ENCODE peak calls at places on chromosome 12, in six cellular contexts. One of them, this sample, is unnamed.

GRCh38 chr12:77625441-77625840 is 205.3 kb upstream of the NAV3 start:
- DNase-seq in GM12878: no peak
- DNase-seq in HepG2: no peak
- DNase-seq in HCT116: no peak
- DNase-seq in K562: no peak
- DNase-seq in H1: no peak
- DNase-seq in this sample: no peak

GRCh38 chr12:91662021-91662420 is 479.4 kb upstream of the DCN start:
- DNase-seq in GM12878: no peak
- DNase-seq in HepG2: no peak
- DNase-seq in HCT116: no peak
- DNase-seq in K562: no peak
- DNase-seq in H1: no peak
- DNase-seq in this sample: no peak

GRCh38 chr12:6868211-6869048 is 1.1 kb downstream of the TPI1 start:
- DNase-seq in GM12878: no peak
- DNase-seq in HepG2: no peak
- DNase-seq in HCT116: no peak
- DNase-seq in K562: peak; percentile 13
- DNase-seq in H1: peak; percentile 52
- DNase-seq in this sample: no peak

GRCh38 chr12:52086944-52087835 is 7.7 kb downstream of the SMIM41 start:
- DNase-seq in GM12878: no peak
- DNase-seq in HepG2: no peak
- DNase-seq in HCT116: no peak
- DNase-seq in K562: no peak
- DNase-seq in H1: no peak
- DNase-seq in this sample: no peak

GRCh38 chr12:92574911-92575570 is 127.7 kb upstream of the PLEKHG7 start:
- DNase-seq in GM12878: no peak
- DNase-seq in HepG2: peak; percentile 9
- DNase-seq in HCT116: no peak
- DNase-seq in K562: no peak
- DNase-seq in H1: no peak
- DNase-seq in this sample: no peak

GRCh38 chr12:53938276-53939140 is at the start of gene HOXC13:
- DNase-seq in GM12878: no peak
- DNase-seq in HepG2: peak; percentile 33
- DNase-seq in HCT116: peak; percentile 95
- DNase-seq in K562: peak; percentile 97
- DNase-seq in H1: peak; percentile 97
- DNase-seq in this sample: peak; percentile 78

GRCh38 chr12:128817115-128818015 is 6.4 kb downstream of the SLC15A4 start:
- DNase-seq in GM12878: peak; percentile 90
- DNase-seq in HepG2: no peak
- DNase-seq in HCT116: no peak
- DNase-seq in K562: no peak
- DNase-seq in H1: no peak
- DNase-seq in this sample: no peak

GRCh38 chr12:4899361-4899760 is 10.3 kb upstream of the KCNA1 start:
- DNase-seq in GM12878: no peak
- DNase-seq in HepG2: no peak
- DNase-seq in HCT116: no peak
- DNase-seq in K562: no peak
- DNase-seq in H1: no peak
- DNase-seq in this sample: no peak

GRCh38 chr12:49702009-49702408 is 5.2 kb downstream of the FMNL3 start:
- DNase-seq in GM12878: no peak
- DNase-seq in HepG2: no peak
- DNase-seq in HCT116: no peak
- DNase-seq in K562: no peak
- DNase-seq in H1: no peak
- DNase-seq in this sample: no peak

GRCh38 chr12:65209655-65210043 is 40.3 kb downstream of the LEMD3 start:
- DNase-seq in GM12878: no peak
- DNase-seq in HepG2: no peak
- DNase-seq in HCT116: no peak
- DNase-seq in K562: no peak
- DNase-seq in H1: no peak
- DNase-seq in this sample: no peak

GRCh38 chr12:91256471-91256870 is 73.9 kb upstream of the DCN start:
- DNase-seq in GM12878: no peak
- DNase-seq in HepG2: no peak
- DNase-seq in HCT116: no peak
- DNase-seq in K562: no peak
- DNase-seq in H1: no peak
- DNase-seq in this sample: no peak

GRCh38 chr12:52232916-52233461 is at the start of gene KRT7:
- DNase-seq in GM12878: no peak
- DNase-seq in HepG2: no peak
- DNase-seq in HCT116: no peak
- DNase-seq in K562: no peak
- DNase-seq in H1: peak; percentile 69
- DNase-seq in this sample: no peak

GRCh38 chr12:132289356-132290202 is 39.8 kb downstream of the GALNT9 start:
- DNase-seq in GM12878: no peak
- DNase-seq in HepG2: no peak
- DNase-seq in HCT116: no peak
- DNase-seq in K562: no peak
- DNase-seq in H1: no peak
- DNase-seq in this sample: no peak

GRCh38 chr12:6533653-6534157 is 612 bp upstream of the GAPDH start:
- DNase-seq in GM12878: no peak
- DNase-seq in HepG2: peak; percentile 86
- DNase-seq in HCT116: peak; percentile 76
- DNase-seq in K562: peak; percentile 72
- DNase-seq in H1: peak; percentile 90
- DNase-seq in this sample: peak; percentile 98

GRCh38 chr12:5030066-5030465 is 13.6 kb upstream of the KCNA5 start:
- DNase-seq in GM12878: no peak
- DNase-seq in HepG2: no peak
- DNase-seq in HCT116: no peak
- DNase-seq in K562: no peak
- DNase-seq in H1: no peak
- DNase-seq in this sample: no peak

GRCh38 chr12:22658214-22658613 is 33.2 kb downstream of the ETNK1 start:
- DNase-seq in GM12878: no peak
- DNase-seq in HepG2: no peak
- DNase-seq in HCT116: no peak
- DNase-seq in K562: no peak
- DNase-seq in H1: no peak
- DNase-seq in this sample: no peak

GRCh38 chr12:39619316-39619659 is 315 bp downstream of the ABCD2 start:
- DNase-seq in GM12878: no peak
- DNase-seq in HepG2: no peak
- DNase-seq in HCT116: no peak
- DNase-seq in K562: no peak
- DNase-seq in H1: no peak
- DNase-seq in this sample: no peak

GRCh38 chr12:39619660-39620433 is at the start of gene ABCD2:
- DNase-seq in GM12878: peak; percentile 97
- DNase-seq in HepG2: peak; percentile 32
- DNase-seq in HCT116: peak; percentile 19
- DNase-seq in K562: peak; percentile 45
- DNase-seq in H1: peak; percentile 70
- DNase-seq in this sample: peak; percentile 59

GRCh38 chr12:39617887-39618286 is 1.7 kb downstream of the ABCD2 start:
- DNase-seq in GM12878: no peak
- DNase-seq in HepG2: no peak
- DNase-seq in HCT116: no peak
- DNase-seq in K562: no peak
- DNase-seq in H1: no peak
- DNase-seq in this sample: no peak

GRCh38 chr12:39616666-39617065 is 2.9 kb downstream of the ABCD2 start:
- DNase-seq in GM12878: no peak
- DNase-seq in HepG2: no peak
- DNase-seq in HCT116: no peak
- DNase-seq in K562: no peak
- DNase-seq in H1: no peak
- DNase-seq in this sample: no peak

DNA sequence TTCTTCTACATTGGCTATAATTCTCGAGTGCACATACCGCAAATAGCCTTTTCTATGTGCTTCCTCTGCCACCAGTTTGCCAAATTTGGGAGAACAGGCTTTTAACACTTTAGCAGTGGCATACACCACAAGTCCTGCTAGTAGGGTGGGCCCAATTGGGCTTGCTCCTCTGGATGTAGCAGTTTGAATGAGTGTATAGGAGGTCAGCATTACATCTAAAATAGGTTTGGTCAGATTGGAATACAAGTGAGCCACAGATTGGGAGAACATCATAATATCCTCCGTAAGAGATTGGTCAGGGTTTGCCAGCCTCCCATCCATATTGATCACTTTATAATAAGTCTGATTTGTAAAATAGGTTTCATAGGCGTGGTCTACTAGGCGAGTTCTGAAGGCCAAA is 902 bp downstream of the ABCD2 start:
- DNase-seq in GM12878: no peak
- DNase-seq in HepG2: no peak
- DNase-seq in HCT116: no peak
- DNase-seq in K562: no peak
- DNase-seq in H1: no peak
- DNase-seq in this sample: no peak
- H3K4me3 ChIP-seq in GM12878: peak overlapping the region; percentile 95
- H3K4me3 ChIP-seq in HepG2: no peak overlapping the region
- H3K4me3 ChIP-seq in HCT116: no peak overlapping the region
- H3K4me3 ChIP-seq in K562: no peak overlapping the region
- H3K4me3 ChIP-seq in H1: no peak overlapping the region
- H3K4me3 ChIP-seq in this sample: no peak overlapping the region

GRCh38 chr12:105083551-105084105 is 630 bp downstream of the ALDH1L2 start:
- DNase-seq in GM12878: no peak
- DNase-seq in HepG2: no peak
- DNase-seq in HCT116: no peak
- DNase-seq in K562: peak; percentile 34
- DNase-seq in H1: peak; percentile 50
- DNase-seq in this sample: no peak
- TF ChIP-seq ZNF274 in GM12878: no peak
- TF ChIP-seq ZNF274 in HepG2: no peak
- TF ChIP-seq ZNF274 in HCT116: no peak
- TF ChIP-seq ZNF274 in K562: no peak
- TF ChIP-seq ZNF274 in H1: no peak
- TF ChIP-seq ZNF274 in this sample: no peak

GRCh38 chr12:14473707-14474287 is 93.9 kb downstream of the PLBD1 start:
- DNase-seq in GM12878: no peak
- DNase-seq in HepG2: peak; percentile 1
- DNase-seq in HCT116: peak; percentile 3
- DNase-seq in K562: no peak
- DNase-seq in H1: no peak
- DNase-seq in this sample: no peak

GRCh38 chr12:14471497-14471896 is 96.2 kb downstream of the PLBD1 start:
- DNase-seq in GM12878: no peak
- DNase-seq in HepG2: no peak
- DNase-seq in HCT116: no peak
- DNase-seq in K562: no peak
- DNase-seq in H1: no peak
- DNase-seq in this sample: no peak
- H3K9me3 ChIP-seq in GM12878: peaks cover 31% of the 10 kb centered on the region
- H3K9me3 ChIP-seq in HepG2: peaks cover 44% of the 10 kb centered on the region
- H3K9me3 ChIP-seq in HCT116: peaks cover 4% of the 10 kb centered on the region
- H3K9me3 ChIP-seq in K562: peaks cover 7% of the 10 kb centered on the region
- H3K9me3 ChIP-seq in H1: peaks cover 11% of the 10 kb centered on the region
- H3K9me3 ChIP-seq in this sample: peaks cover 50% of the 10 kb centered on the region

DNA sequence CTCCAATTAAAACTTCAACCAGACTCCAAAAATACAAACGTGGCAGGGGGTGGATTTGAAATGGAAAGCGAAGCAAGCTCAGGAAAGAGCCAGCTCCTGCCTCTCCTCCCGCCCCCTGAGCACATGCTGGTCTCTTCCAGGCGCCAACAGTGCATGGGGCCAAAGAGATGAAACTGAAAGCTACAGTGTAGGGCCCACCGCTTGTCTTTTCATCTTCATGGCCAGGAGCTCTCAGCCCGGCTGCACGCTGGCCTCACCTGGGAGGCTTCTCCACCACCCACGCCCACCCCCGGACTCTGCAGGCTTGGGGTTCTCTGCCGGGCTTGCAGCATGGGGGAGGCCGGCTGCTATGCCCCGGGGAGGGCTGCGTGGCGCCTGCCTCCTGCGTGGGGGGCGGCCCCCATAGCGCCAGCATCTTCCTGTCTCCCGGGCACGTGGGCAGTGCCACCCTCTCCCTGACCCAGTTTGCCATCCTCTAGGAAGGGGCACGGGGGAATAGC is 2.0 kb downstream of the RIMBP2 start:
- DNase-seq in GM12878: no peak
- DNase-seq in HepG2: no peak
- DNase-seq in HCT116: no peak
- DNase-seq in K562: no peak
- DNase-seq in H1: no peak
- DNase-seq in this sample: no peak
- H3K4me3 ChIP-seq in GM12878: peak overlapping the region; percentile 50
- H3K4me3 ChIP-seq in HepG2: no peak overlapping the region
- H3K4me3 ChIP-seq in HCT116: no peak overlapping the region
- H3K4me3 ChIP-seq in K562: no peak overlapping the region
- H3K4me3 ChIP-seq in H1: peak overlapping the region; percentile 67
- H3K4me3 ChIP-seq in this sample: peak overlapping the region; percentile 33

DNA sequence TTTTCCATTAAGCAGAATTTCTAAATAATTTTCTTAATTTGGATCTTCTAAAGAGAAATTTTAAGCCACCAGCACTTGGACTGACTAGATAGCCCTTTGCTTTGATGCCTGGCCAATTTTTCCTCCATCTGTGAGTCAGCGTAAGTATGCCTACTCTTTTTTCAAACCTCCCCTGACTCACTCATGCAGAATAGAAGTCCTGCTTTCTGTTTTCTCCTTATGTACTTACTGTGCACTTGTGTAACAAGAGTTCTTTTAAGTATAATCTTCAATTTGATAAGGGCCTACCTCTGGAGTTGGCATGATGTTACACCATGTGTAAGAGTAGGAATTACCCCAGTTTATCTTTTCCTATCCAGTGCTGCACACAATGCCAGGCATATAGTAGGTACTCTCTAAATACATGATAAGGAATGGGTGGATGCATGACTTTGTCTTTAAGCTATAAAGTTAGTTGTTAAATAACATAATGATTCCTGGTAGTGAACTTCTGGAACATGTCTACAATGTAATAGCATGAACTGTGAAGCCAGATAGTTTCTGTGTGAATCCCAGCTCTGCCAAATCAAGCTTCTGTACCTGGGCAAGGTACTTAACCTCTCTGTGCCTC is 329.6 kb downstream of the TMTC2 start:
- DNase-seq in GM12878: no peak
- DNase-seq in HepG2: peak; percentile 5
- DNase-seq in HCT116: peak; percentile 79
- DNase-seq in K562: peak; percentile 44
- DNase-seq in H1: no peak
- DNase-seq in this sample: no peak
- TF ChIP-seq ZNF274 in GM12878: no peak
- TF ChIP-seq ZNF274 in HepG2: no peak
- TF ChIP-seq ZNF274 in HCT116: no peak
- TF ChIP-seq ZNF274 in K562: no peak
- TF ChIP-seq ZNF274 in H1: no peak
- TF ChIP-seq ZNF274 in this sample: no peak

GRCh38 chr12:34302131-34302885 is 280.0 kb downstream of the ALG10 start:
- DNase-seq in GM12878: no peak
- DNase-seq in HepG2: no peak
- DNase-seq in HCT116: no peak
- DNase-seq in K562: no peak
- DNase-seq in H1: no peak
- DNase-seq in this sample: no peak
- H3K9me3 ChIP-seq in GM12878: no peaks in the 10 kb centered on the region
- H3K9me3 ChIP-seq in HepG2: no peaks in the 10 kb centered on the region
- H3K9me3 ChIP-seq in HCT116: no peaks in the 10 kb centered on the region
- H3K9me3 ChIP-seq in K562: no peaks in the 10 kb centered on the region
- H3K9me3 ChIP-seq in H1: peaks cover 100% of the 10 kb centered on the region
- H3K9me3 ChIP-seq in this sample: no peaks in the 10 kb centered on the region